ENCODE peak calls at places on chromosomes 1 and 21, in six cellular contexts. E is choroid plexus epithelial cell; M is stimulated activated CD8-positive, alpha-beta memory T cell treated with anti-CD3 and anti-CD28 coated beads, Interleukin-4, amount 100 ng/mL, for 1 hour; U is NCI-H774; P is iPS-NIHi11; V is activated CD4-positive, CD25-positive, alpha-beta regulatory T cell. X is an unnamed sample.

GRCh38 chr1:35808376-35809155 is 750 bp downstream of the AGO4 start:
- DNase-seq in E (peak), M (no peak), U (peak), P (peak), V (no peak), X (no peak)

GRCh38 chr1:197837911-197838310 is 62.6 kb upstream of the DENND1B start:
- DNase-seq in E (no peak), M (no peak), U (no peak), P (no peak), V (no peak), X (no peak)

GRCh38 chr1:234294109-234294845 is 79.0 kb upstream of the COA6 start:
- DNase-seq in E (no peak), M (no peak), U (no peak), P (no peak), V (no peak), X (no peak)

GRCh38 chr1:37901191-37901892 is 42.0 kb upstream of the MTF1 start:
- DNase-seq in E (no peak), M (no peak), U (no peak), P (no peak), V (no peak), X (no peak)

GRCh38 chr1:204684551-204685235 is 845 bp downstream of the LRRN2 start:
- DNase-seq in E (no peak), M (no peak), U (peak), P (peak), V (no peak), X (no peak)

GRCh38 chr1:41811051-41811795 is 107.5 kb downstream of the HIVEP3 start:
- DNase-seq in E (peak), M (no peak), U (no peak), P (no peak), V (no peak), X (no peak)

GRCh38 chr1:91622586-91622985 is 121.9 kb downstream of the CDC7 start:
- DNase-seq in E (no peak), M (no peak), U (no peak), P (no peak), V (no peak), X (no peak)

GRCh38 chr1:8674912-8675311 is 142.5 kb downstream of the RERE start:
- DNase-seq in E (no peak), M (no peak), U (no peak), P (no peak), V (no peak), X (no peak)

GRCh38 chr1:177847843-177848242 is 122.0 kb downstream of the SEC16B start:
- DNase-seq in E (peak), M (no peak), U (no peak), P (no peak), V (no peak), X (no peak)

GRCh38 chr1:226938903-226939438 is 1.1 kb upstream of the COQ8A start:
- DNase-seq in E (peak), M (no peak), U (no peak), P (no peak), V (no peak), X (no peak)

GRCh38 chr1:239608469-239608868 is 222.1 kb downstream of the CHRM3 start:
- DNase-seq in E (no peak), M (no peak), U (no peak), P (no peak), V (no peak), X (no peak)

GRCh38 chr21:46325073-46325912 is 1.3 kb downstream of the PCNT start:
- DNase-seq in E (peak), M (no peak), U (peak), P (peak), V (peak), X (peak)

GRCh38 chr1:966135-966602 is at the start of gene PLEKHN1:
- DNase-seq in E (no peak), M (no peak), U (no peak), P (peak), V (no peak), X (no peak)

GRCh38 chr1:232383455-232384074 is 246.4 kb downstream of the SIPA1L2 start:
- DNase-seq in E (no peak), M (no peak), U (no peak), P (no peak), V (no peak), X (no peak)

GRCh38 chr1:176858421-176858916 is 306.0 kb downstream of the ASTN1 start:
- DNase-seq in E (no peak), M (no peak), U (peak), P (no peak), V (no peak), X (no peak)

GRCh38 chr1:172278478-172278877 is 142.0 kb upstream of the C1orf105 start:
- DNase-seq in E (peak), M (no peak), U (no peak), P (peak), V (no peak), X (no peak)

GRCh38 chr1:24966724-24967346 is 36.8 kb upstream of the RUNX3 start:
- DNase-seq in E (peak), M (peak), U (no peak), P (no peak), V (no peak), X (peak)

GRCh38 chr1:222711319-222712252 is 705 bp downstream of the AIDA start:
- DNase-seq in E (peak), M (peak), U (peak), P (peak), V (peak), X (peak)

GRCh38 chr1:164755674-164756073 is 196.7 kb downstream of the PBX1 start:
- DNase-seq in E (no peak), M (no peak), U (no peak), P (no peak), V (no peak), X (no peak)

GRCh38 chr1:35115459-35116383 is 36.5 kb downstream of the ZMYM1 start:
- DNase-seq in E (peak), M (no peak), U (no peak), P (no peak), V (no peak), X (no peak)

GRCh38 chr1:203133969-203134725 is 6.6 kb downstream of the ADORA1 start:
- DNase-seq in E (peak), M (no peak), U (no peak), P (no peak), V (no peak), X (no peak)

GRCh38 chr1:45815667-45816458 is 12.5 kb downstream of the MAST2 start:
- DNase-seq in E (peak), M (no peak), U (no peak), P (no peak), V (no peak), X (no peak)

GRCh38 chr21:32455548-32455947 is 43.0 kb downstream of the EVA1C start:
- DNase-seq in E (no peak), M (no peak), U (no peak), P (no peak), V (no peak), X (no peak)

GRCh38 chr21:42154237-42155044 is 64.5 kb upstream of the ABCG1 start:
- DNase-seq in E (no peak), M (no peak), U (no peak), P (no peak), V (no peak), X (no peak)

GRCh38 chr1:219317762-219318353 is 144.2 kb downstream of the LYPLAL1 start:
- DNase-seq in E (peak), M (no peak), U (no peak), P (peak), V (no peak), X (peak)

GRCh38 chr1:109623601-109624161 is 4.0 kb downstream of the AMPD2 start:
- DNase-seq in E (no peak), M (no peak), U (no peak), P (no peak), V (no peak), X (no peak)

GRCh38 chr1:203522237-203522636 is 28.3 kb downstream of the OPTC start:
- DNase-seq in E (no peak), M (no peak), U (peak), P (peak), V (no peak), X (no peak)

GRCh38 chr1:54474500-54475235 is 68.5 kb upstream of the SSBP3 start:
- DNase-seq in E (no peak), M (no peak), U (peak), P (peak), V (no peak), X (no peak)

GRCh38 chr21:17343055-17343454 is 169.8 kb upstream of the CXADR start:
- DNase-seq in E (peak), M (no peak), U (no peak), P (peak), V (no peak), X (peak)

GRCh38 chr1:221858758-221859157 is 116.9 kb upstream of the DUSP10 start:
- DNase-seq in E (peak), M (no peak), U (no peak), P (no peak), V (no peak), X (no peak)

GRCh38 chr21:27570306-27570868 is 603.5 kb upstream of the ADAMTS5 start:
- DNase-seq in E (peak), M (no peak), U (no peak), P (no peak), V (no peak), X (no peak)

GRCh38 chr1:246528933-246529731 is 22.1 kb upstream of the SMYD3 start:
- DNase-seq in E (peak), M (no peak), U (no peak), P (no peak), V (no peak), X (no peak)

GRCh38 chr1:81157686-81158085 is 643.0 kb upstream of the ADGRL2 start:
- DNase-seq in E (peak), M (no peak), U (no peak), P (no peak), V (no peak), X (no peak)

GRCh38 chr21:44079446-44079845 is 27.8 kb upstream of the PWP2 start:
- DNase-seq in E (no peak), M (no peak), U (no peak), P (no peak), V (no peak), X (no peak)

GRCh38 chr1:213325482-213325881 is 274.4 kb downstream of the RPS6KC1 start:
- DNase-seq in E (no peak), M (no peak), U (no peak), P (no peak), V (no peak), X (no peak)

GRCh38 chr1:8021676-8022266 is 4.3 kb downstream of the ERRFI1 start:
- DNase-seq in E (peak), M (no peak), U (no peak), P (no peak), V (no peak), X (no peak)

GRCh38 chr1:6646499-6647148 is 22.0 kb downstream of the THAP3 start:
- DNase-seq in E (peak), M (no peak), U (no peak), P (peak), V (no peak), X (peak)

GRCh38 chr21:14687277-14687642 is 141.1 kb upstream of the SAMSN1 start:
- DNase-seq in E (peak), M (no peak), U (no peak), P (no peak), V (no peak), X (no peak)

GRCh38 chr1:175174702-175175102 is 17.9 kb downstream of the KIAA0040 start:
- DNase-seq in E (no peak), M (no peak), U (no peak), P (no peak), V (no peak), X (no peak)

GRCh38 chr1:184753608-184754478 is 815 bp downstream of the EDEM3 start:
- DNase-seq in E (peak), M (no peak), U (no peak), P (peak), V (peak), X (peak)

X was measured in NCI-H460.